ENCODE peak calls at places on chromosomes 13 and 19, in ten cellular contexts. U is IMR-90, K is hepatocyte, B is astrocyte of the spinal cord, R is PC-9, F is prostate gland, W is heart right ventricle, A is cardiac fibroblast, Y is left lung, X is foreskin fibroblast. Z is an unnamed sample.

GRCh38 chr13:107765724-107766436 is 449.5 kb downstream of the LIG4 start:
- DNase-seq in U (peak; percentile 51), K (no peak), B (peak; percentile 27), X (no peak), F (no peak), A (no peak), W (no peak), R (peak; percentile 20), Y (no peak), Z (no peak)

GRCh38 chr19:11418518-11419506 is at the start of gene RGL3:
- DNase-seq in B (no peak), W (peak; percentile 19), A (no peak), Y (peak; percentile 58), R (peak; percentile 56), U (no peak), F (peak; percentile 17), X (peak; percentile 33), K (peak; percentile 83), Z (no peak)

GRCh38 chr19:47757617-47758432 is 12.5 kb downstream of the NOP53 start:
- DNase-seq in K (peak; percentile 52), R (no peak), A (no peak), W (no peak), X (no peak), Y (no peak), F (no peak), U (no peak), B (no peak), Z (no peak)

GRCh38 chr13:46176756-46177155 is 5.2 kb downstream of the LCP1 start:
- DNase-seq in B (no peak), Y (no peak), F (no peak), U (no peak), X (no peak), W (no peak), K (no peak), R (no peak), A (no peak), Z (no peak)

GRCh38 chr13:69565334-69565733 is 542.3 kb upstream of the ATXN8OS start:
- DNase-seq in B (peak; percentile 67), Y (no peak), K (peak; percentile 32), F (no peak), W (no peak), R (peak; percentile 59), U (no peak), A (no peak), X (no peak), Z (peak; percentile 64)

GRCh38 chr13:104750377-104750776 is 1684.2 kb upstream of the SLC10A2 start:
- DNase-seq in K (peak; percentile 54), Y (no peak), U (no peak), R (no peak), B (peak; percentile 20), X (no peak), F (no peak), W (no peak), A (no peak), Z (no peak)

GRCh38 chr19:31232220-31232619 is 117.0 kb downstream of the TSHZ3 start:
- DNase-seq in Y (no peak), F (no peak), K (no peak), B (peak; percentile 53), U (peak; percentile 72), W (no peak), R (no peak), A (no peak), X (peak; percentile 38), Z (peak; percentile 19)

GRCh38 chr13:51230473-51231105 is 8.4 kb downstream of the FAM124A start:
- DNase-seq in W (peak; percentile 82), Y (no peak), R (no peak), U (peak; percentile 7), A (peak; percentile 86), B (peak; percentile 51), X (peak; percentile 70), F (peak; percentile 27), K (peak; percentile 41), Z (peak; percentile 43)

GRCh38 chr13:30115257-30115600 is 192.1 kb downstream of the KATNAL1 start:
- DNase-seq in A (no peak), X (no peak), B (no peak), W (no peak), Y (no peak), R (no peak), K (no peak), F (no peak), U (no peak), Z (no peak)
- TF ChIP-seq CTCF in A (no peak), X (no peak), B (no peak), W (no peak), Y (no peak), R (peak; percentile 49), K (no peak), F (no peak), U (no peak), Z (no peak)

GRCh38 chr19:55857149-55857548 is 20.8 kb downstream of the NLRP4 start:
- DNase-seq in Y (no peak), W (no peak), F (no peak), A (no peak), U (no peak), B (no peak), K (no peak), R (peak; percentile 32), X (no peak), Z (no peak)
- H3K4me3 ChIP-seq in Y (no peak overlapping the region), W (no peak overlapping the region), F (no peak overlapping the region), A (no peak overlapping the region), U (no peak overlapping the region), B (no peak overlapping the region), K (no peak overlapping the region), R (no peak overlapping the region), X (no peak overlapping the region), Z (no peak overlapping the region)

GRCh38 chr13:25756916-25757315 is 294.9 kb downstream of the SHISA2 start:
- DNase-seq in W (no peak), X (no peak), K (no peak), F (no peak), A (no peak), B (no peak), R (no peak), Y (no peak), U (no peak), Z (no peak)
- TF ChIP-seq CTCF in W (no peak), X (no peak), K (no peak), F (no peak), A (no peak), B (peak; percentile 31), R (no peak), Y (no peak), U (no peak), Z (peak; percentile 27)

DNA sequence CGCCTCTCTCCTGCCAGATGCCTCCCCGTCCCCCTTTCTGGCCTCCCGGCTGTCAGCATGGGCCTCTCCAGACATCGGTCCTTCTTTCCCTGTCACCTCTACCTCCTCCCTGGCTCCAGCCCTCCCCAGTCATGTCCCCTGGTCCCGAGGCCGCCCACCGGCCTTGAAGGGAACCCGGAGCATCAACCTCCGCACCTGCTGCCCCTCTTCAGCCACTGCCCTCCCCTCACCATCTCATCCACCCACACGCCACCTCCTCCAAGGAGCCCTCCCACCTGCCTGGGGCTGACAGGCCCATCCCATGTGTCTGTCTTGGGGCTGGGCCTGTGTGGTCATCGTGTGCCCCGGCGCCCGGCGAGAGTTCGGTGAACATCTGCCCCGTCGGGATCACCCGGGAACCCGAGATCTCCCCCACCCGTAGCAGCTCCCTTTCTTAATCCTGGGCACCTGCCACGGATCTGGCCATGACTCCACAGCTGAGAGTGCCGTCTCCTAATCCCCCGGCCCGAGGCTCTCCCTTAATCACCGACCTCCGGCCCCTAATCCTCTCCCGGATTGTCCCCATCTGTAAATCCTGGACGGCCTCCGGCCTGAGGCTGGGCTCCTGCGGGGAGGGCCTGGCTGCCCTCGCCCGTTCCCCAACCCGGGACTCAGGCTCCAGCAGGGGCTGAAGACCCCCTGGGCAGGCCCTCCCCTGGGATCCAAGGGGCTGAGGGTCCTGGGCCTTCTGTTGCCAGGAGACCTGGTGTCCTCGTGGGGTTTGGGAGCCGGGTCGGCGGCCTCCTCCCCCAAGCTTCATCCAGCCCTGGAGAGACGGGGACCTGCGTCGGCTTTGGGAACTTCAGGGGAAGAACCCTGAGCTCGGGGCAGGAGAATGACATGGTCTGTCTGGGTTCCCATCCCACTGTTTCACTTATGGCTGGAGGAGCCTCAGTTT is 5.9 kb downstream of the HCN2 start:
- DNase-seq in A (no peak), Y (no peak), W (no peak), K (no peak), R (no peak), F (no peak), B (no peak), U (no peak), X (no peak), Z (no peak)
- H3K4me3 ChIP-seq in A (no peak overlapping the region), Y (no peak overlapping the region), W (no peak overlapping the region), K (no peak overlapping the region), R (no peak overlapping the region), F (no peak overlapping the region), B (no peak overlapping the region), U (no peak overlapping the region), X (no peak overlapping the region), Z (no peak overlapping the region)

DNA sequence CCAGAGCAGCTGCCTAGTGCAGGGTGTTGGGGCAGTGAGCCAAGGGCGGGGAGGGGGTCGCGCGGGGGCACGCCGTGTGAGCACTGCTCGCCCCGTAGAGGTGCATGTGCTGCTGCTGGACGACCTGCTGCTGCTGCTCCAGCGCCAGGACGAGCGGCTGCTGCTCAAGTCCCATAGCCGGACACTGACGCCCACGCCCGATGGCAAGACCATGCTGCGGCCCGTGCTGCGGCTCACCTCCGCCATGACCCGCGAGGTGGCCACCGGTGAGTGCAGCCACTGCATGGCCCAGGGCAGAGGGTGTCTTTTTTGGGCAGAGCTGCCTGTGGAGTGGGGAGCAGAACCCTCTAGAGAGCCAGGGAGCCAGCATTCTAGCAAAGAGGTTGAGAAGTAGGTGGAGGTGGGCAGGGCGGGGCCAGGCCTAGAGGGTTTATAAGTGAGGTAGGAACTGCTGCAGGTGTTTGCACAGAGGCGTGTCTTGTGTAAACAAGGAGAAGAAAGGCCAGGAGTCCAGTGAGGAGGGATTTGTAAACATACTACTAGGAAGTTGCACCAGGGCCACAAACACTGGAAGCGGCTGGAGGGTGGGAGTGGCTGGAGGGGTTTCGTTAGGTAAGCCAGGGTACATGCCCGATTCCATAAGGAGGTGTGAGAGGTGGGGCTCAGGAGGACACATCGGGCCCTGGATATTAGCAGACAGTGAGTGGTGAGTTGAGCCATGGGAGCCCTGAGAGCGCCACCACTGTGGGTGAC is 21.3 kb downstream of the ARHGEF1 start:
- DNase-seq in A (no peak), U (no peak), R (peak; percentile 96), Y (peak; percentile 90), F (peak; percentile 77), K (peak; percentile 88), X (no peak), W (no peak), B (no peak), Z (no peak)
- TF ChIP-seq CTCF in A (no peak), U (no peak), R (no peak), Y (no peak), F (no peak), K (no peak), X (no peak), W (no peak), B (no peak), Z (no peak)